ENCODE peak calls at places on chromosome 9, in five cellular contexts. Q is K562, C is HepG2, X is upper lobe of left lung, Y is GM12878. F is an unnamed sample.

GRCh38 chr9:75106856-75107255 is 18.5 kb downstream of the OSTF1 start:
- ATAC-seq in Q (no peak), C (no peak), X (no peak), Y (no peak), F (peak; percentile 80)

GRCh38 chr9:71814805-71815204 is 46.5 kb upstream of the CEMIP2 start:
- ATAC-seq in Q (no peak), C (no peak), X (no peak), Y (no peak), F (no peak)

GRCh38 chr9:137611623-137612609 is 6.4 kb downstream of the ARRDC1 start:
- ATAC-seq in Q (peak; percentile 60), C (peak; percentile 27), X (peak; percentile 94), Y (peak; percentile 56), F (peak; percentile 48)

GRCh38 chr9:16690628-16691027 is 179.8 kb downstream of the BNC2 start:
- ATAC-seq in Q (no peak), C (no peak), X (no peak), Y (no peak), F (no peak)

GRCh38 chr9:111843971-111844370 is 49.2 kb upstream of the SHOC1 start:
- ATAC-seq in Q (no peak), C (no peak), X (no peak), Y (no peak), F (no peak)

GRCh38 chr9:108300296-108301287 is 555.2 kb downstream of the ACTL7B start:
- ATAC-seq in Q (no peak), C (no peak), X (peak; percentile 57), Y (no peak), F (no peak)

GRCh38 chr9:128389395-128390149 is 18.4 kb downstream of the URM1 start:
- ATAC-seq in Q (no peak), C (no peak), X (peak; percentile 20), Y (no peak), F (no peak)

GRCh38 chr9:70076678-70077077 is 33.0 kb downstream of the MAMDC2 start:
- ATAC-seq in Q (no peak), C (no peak), X (no peak), Y (no peak), F (peak; percentile 72)

GRCh38 chr9:78541868-78542267 is 244.9 kb downstream of the PSAT1 start:
- ATAC-seq in Q (peak; percentile 27), C (no peak), X (no peak), Y (no peak), F (no peak)

GRCh38 chr9:35333551-35333950 is 156.4 kb upstream of the RUSC2 start:
- ATAC-seq in Q (no peak), C (no peak), X (no peak), Y (no peak), F (no peak)

GRCh38 chr9:136663311-136663679 is 579 bp downstream of the EGFL7 start:
- ATAC-seq in Q (no peak), C (no peak), X (no peak), Y (no peak), F (no peak)

GRCh38 chr9:126677188-126678084 is 63.7 kb downstream of the LMX1B start:
- ATAC-seq in Q (no peak), C (no peak), X (no peak), Y (no peak), F (no peak)

GRCh38 chr9:127083133-127083532 is 39.3 kb downstream of the ANGPTL2 start:
- ATAC-seq in Q (no peak), C (no peak), X (no peak), Y (no peak), F (no peak)

GRCh38 chr9:89623925-89624420 is 19.2 kb downstream of the GADD45G start:
- ATAC-seq in Q (no peak), C (no peak), X (peak; percentile 73), Y (no peak), F (peak; percentile 58)

GRCh38 chr9:13718539-13718938 is 439.0 kb upstream of the MPDZ start:
- ATAC-seq in Q (no peak), C (no peak), X (no peak), Y (no peak), F (no peak)

GRCh38 chr9:21357479-21358290 is 7.0 kb upstream of the IFNA6 start:
- ATAC-seq in Q (no peak), C (no peak), X (no peak), Y (peak; percentile 94), F (no peak)

GRCh38 chr9:112121633-112122032 is 53.5 kb downstream of the SUSD1 start:
- ATAC-seq in Q (no peak), C (no peak), X (no peak), Y (no peak), F (no peak)

GRCh38 chr9:105299190-105299854 is 54.9 kb downstream of the SLC44A1 start:
- ATAC-seq in Q (peak; percentile 81), C (no peak), X (peak; percentile 87), Y (peak; percentile 26), F (no peak)

GRCh38 chr9:94801242-94801641 is 74.7 kb downstream of the AOPEP start:
- ATAC-seq in Q (no peak), C (no peak), X (no peak), Y (no peak), F (no peak)

GRCh38 chr9:70260606-70261005 is 1.8 kb downstream of the SMC5 start:
- ATAC-seq in Q (no peak), C (no peak), X (no peak), Y (peak; percentile 61), F (no peak)

GRCh38 chr9:34079181-34079580 is 30.5 kb upstream of the UBAP2 start:
- ATAC-seq in Q (peak; percentile 37), C (no peak), X (no peak), Y (no peak), F (no peak)

GRCh38 chr9:106420511-106420944 is 442.4 kb upstream of the ZNF462 start:
- ATAC-seq in Q (no peak), C (no peak), X (no peak), Y (peak; percentile 76), F (no peak)

GRCh38 chr9:137138701-137139467 is at the start of gene GRIN1:
- ATAC-seq in Q (peak; percentile 84), C (peak; percentile 45), X (no peak), Y (no peak), F (peak; percentile 78)

GRCh38 chr9:22005083-22005699 is 3.9 kb downstream of the CDKN2B start:
- ATAC-seq in Q (no peak), C (no peak), X (no peak), Y (no peak), F (no peak)

GRCh38 chr9:14343948-14344547 is 30.1 kb upstream of the NFIB start:
- ATAC-seq in Q (no peak), C (no peak), X (no peak), Y (no peak), F (no peak)

GRCh38 chr9:132763574-132763973 is 93.3 kb downstream of the GTF3C4 start:
- ATAC-seq in Q (no peak), C (no peak), X (no peak), Y (no peak), F (no peak)

GRCh38 chr9:73081979-73082657 is 69.5 kb upstream of the ANXA1 start:
- ATAC-seq in Q (peak; percentile 70), C (peak; percentile 69), X (no peak), Y (peak; percentile 69), F (peak; percentile 65)
- TF ChIP-seq EP300 in Q (no peak), C (no peak), X (no peak), Y (no peak), F (no peak)

DNA sequence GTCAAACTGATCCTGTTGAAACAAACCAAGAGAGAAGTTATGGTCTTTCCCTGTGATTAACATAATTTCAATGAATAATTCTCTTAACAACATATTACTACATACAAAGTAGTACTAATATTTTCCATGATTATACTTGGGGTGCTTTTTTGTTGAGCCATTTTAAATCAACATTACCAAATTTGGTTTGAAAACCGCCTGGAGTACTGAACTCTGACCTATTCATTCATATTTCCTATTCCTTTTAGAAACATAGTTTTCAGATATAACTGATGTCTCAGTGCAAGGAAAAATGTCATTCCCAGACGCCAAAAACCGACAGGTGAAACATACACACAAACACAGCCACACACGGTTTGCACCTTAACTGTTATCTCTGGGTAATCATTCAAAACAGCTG is 48.0 kb downstream of the FNBP1 start:
- ATAC-seq in Q (no peak), C (no peak), X (no peak), Y (no peak), F (peak; percentile 31)
- H3K4me1 ChIP-seq in Q (peaks cover 9% of the 10 kb centered on the region), C (peaks cover 15% of the 10 kb centered on the region), X (peaks cover 24% of the 10 kb centered on the region), Y (peaks cover 78% of the 10 kb centered on the region), F (peaks cover 5% of the 10 kb centered on the region)

GRCh38 chr9:8958358-8958757 is 1158.8 kb upstream of the DMAC1 start:
- ATAC-seq in Q (no peak), C (no peak), X (no peak), Y (no peak), F (no peak)
- TF ChIP-seq POLR2AphosphoS5 in Q (no peak), C (no peak), X (no peak), Y (no peak), F (no peak)

GRCh38 chr9:134732392-134733110 is 90.9 kb downstream of the COL5A1 start:
- ATAC-seq in Q (no peak), C (no peak), X (no peak), Y (no peak), F (peak; percentile 61)
- TF ChIP-seq EP300 in Q (no peak), C (no peak), X (no peak), Y (no peak), F (no peak)

GRCh38 chr9:110578896-110579752 is at the start of gene SVEP1:
- ATAC-seq in Q (no peak), C (peak; percentile 77), X (peak; percentile 46), Y (no peak), F (peak; percentile 65)
- H3K4me1 ChIP-seq in Q (peaks cover 9% of the 10 kb centered on the region), C (no peaks in the 10 kb centered on the region), X (no peaks in the 10 kb centered on the region), Y (no peaks in the 10 kb centered on the region), F (peaks cover 20% of the 10 kb centered on the region)

DNA sequence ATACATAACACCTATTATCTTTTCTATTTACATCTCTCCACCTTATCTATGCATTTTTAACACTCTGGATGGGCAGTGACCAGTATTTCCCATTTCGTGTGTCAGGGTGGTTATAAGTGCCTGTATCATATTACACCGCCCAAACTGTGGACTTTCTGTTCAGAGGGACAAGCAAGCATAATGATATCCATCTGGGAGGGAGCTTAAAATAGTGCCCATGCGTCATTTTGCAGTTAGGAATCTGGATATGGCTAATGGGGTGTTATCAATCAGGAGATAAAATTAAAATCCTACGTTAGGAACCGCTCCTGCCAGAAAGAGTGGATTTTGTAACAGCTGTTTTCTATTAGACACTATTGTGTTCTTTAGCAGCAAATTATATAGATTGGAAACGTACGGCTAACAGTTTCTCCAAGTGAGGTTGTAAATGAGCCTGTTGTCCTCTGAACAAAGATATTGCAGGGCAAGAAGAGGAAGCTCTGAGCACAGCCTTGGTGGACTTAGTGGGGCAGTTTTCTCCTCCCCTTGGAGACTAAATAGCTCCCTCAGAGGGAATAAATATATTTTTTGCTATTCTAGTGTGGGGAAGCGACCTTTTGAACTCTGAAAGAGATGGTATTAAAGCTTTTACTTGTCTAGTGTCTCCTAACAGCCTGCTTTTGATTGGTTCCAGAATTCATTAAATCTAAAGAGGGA is 160.4 kb downstream of the SPATA31D1 start:
- ATAC-seq in Q (no peak), C (no peak), X (no peak), Y (no peak), F (no peak)
- TF ChIP-seq POLR2AphosphoS5 in Q (no peak), C (no peak), X (no peak), Y (no peak), F (no peak)

GRCh38 chr9:115597330-115597729 is 479.4 kb upstream of the TNC start:
- ATAC-seq in Q (no peak), C (no peak), X (no peak), Y (no peak), F (no peak)
- TF ChIP-seq EP300 in Q (no peak), C (no peak), X (no peak), Y (no peak), F (no peak)

F was measured in gastroesophageal sphincter.